ENCODE peak calls at places on chromosomes 11 and 22, in seven cellular contexts. D, A, K, T, V, Z and R are unnamed samples.

GRCh38 chr11:88555018-88555828 is 217.7 kb upstream of the CTSC start:
- DNase-seq in D (peak), A (peak), K (peak), T (no peak), V (peak), Z (no peak), R (no peak)

GRCh38 chr11:69209936-69210659 is 54.4 kb downstream of the SMIM38 start:
- DNase-seq in D (no peak), A (peak), K (no peak), T (no peak), V (no peak), Z (no peak), R (no peak)

GRCh38 chr11:64897381-64898075 is 19.1 kb upstream of the EHD1 start:
- DNase-seq in D (no peak), A (no peak), K (no peak), T (no peak), V (no peak), Z (no peak), R (no peak)

GRCh38 chr22:43274595-43275240 is 68.5 kb downstream of the SCUBE1 start:
- DNase-seq in D (no peak), A (no peak), K (no peak), T (no peak), V (no peak), Z (no peak), R (no peak)

GRCh38 chr22:20239063-20239950 is 28.8 kb downstream of the RTN4R start:
- DNase-seq in D (no peak), A (no peak), K (no peak), T (no peak), V (no peak), Z (peak), R (no peak)

GRCh38 chr22:48959496-48959895 is 868.2 kb downstream of the BRD1 start:
- DNase-seq in D (no peak), A (peak), K (no peak), T (no peak), V (no peak), Z (no peak), R (no peak)

GRCh38 chr11:122439911-122440782 is 215.4 kb upstream of the UBASH3B start:
- DNase-seq in D (no peak), A (no peak), K (no peak), T (no peak), V (no peak), Z (peak), R (peak)

GRCh38 chr11:47248304-47248663 is 330 bp downstream of the ACP2 start:
- DNase-seq in D (no peak), A (no peak), K (no peak), T (peak), V (no peak), Z (no peak), R (no peak)

GRCh38 chr11:92829121-92829520 is 140.3 kb upstream of the MTNR1B start:
- DNase-seq in D (no peak), A (no peak), K (no peak), T (no peak), V (no peak), Z (no peak), R (no peak)

GRCh38 chr22:39120983-39121382 is 23.9 kb downstream of the APOBEC3H start:
- DNase-seq in D (no peak), A (no peak), K (no peak), T (no peak), V (no peak), Z (no peak), R (no peak)

GRCh38 chr11:34549271-34549670 is 35.7 kb upstream of the ELF5 start:
- DNase-seq in D (no peak), A (no peak), K (no peak), T (no peak), V (no peak), Z (no peak), R (peak)

GRCh38 chr11:45180158-45180887 is 33.9 kb downstream of the PRDM11 start:
- DNase-seq in D (no peak), A (peak), K (no peak), T (no peak), V (no peak), Z (peak), R (peak)

GRCh38 chr22:48828688-48829087 is 999.0 kb downstream of the BRD1 start:
- DNase-seq in D (no peak), A (no peak), K (no peak), T (no peak), V (no peak), Z (no peak), R (no peak)

GRCh38 chr22:35900483-35901168 is 128.0 kb downstream of the RBFOX2 start:
- DNase-seq in D (no peak), A (peak), K (no peak), T (no peak), V (no peak), Z (no peak), R (no peak)

GRCh38 chr11:13189561-13190435 is 87.8 kb upstream of the BMAL1 start:
- DNase-seq in D (no peak), A (no peak), K (no peak), T (no peak), V (no peak), Z (no peak), R (no peak)

GRCh38 chr11:115500547-115501503 is 3.4 kb downstream of the CADM1 start:
- DNase-seq in D (no peak), A (no peak), K (no peak), T (peak), V (no peak), Z (no peak), R (no peak)

GRCh38 chr11:104165014-104165413 is 1.1 kb upstream of the PDGFD start:
- DNase-seq in D (no peak), A (no peak), K (no peak), T (no peak), V (no peak), Z (no peak), R (no peak)

GRCh38 chr22:42432020-42432596 is at the start of gene NFAM1:
- DNase-seq in D (no peak), A (no peak), K (no peak), T (no peak), V (no peak), Z (peak), R (peak)

GRCh38 chr22:23878219-23878618 is 16.0 kb upstream of the MIF start:
- DNase-seq in D (no peak), A (no peak), K (no peak), T (no peak), V (no peak), Z (no peak), R (peak)

GRCh38 chr11:47296045-47296444 is 26.1 kb downstream of the MADD start:
- DNase-seq in D (no peak), A (no peak), K (no peak), T (no peak), V (no peak), Z (no peak), R (no peak)

GRCh38 chr11:46446343-46446751 is 54.8 kb upstream of the CHRM4 start:
- DNase-seq in D (no peak), A (no peak), K (no peak), T (no peak), V (no peak), Z (no peak), R (no peak)

GRCh38 chr22:47927811-47928210 is 1165.4 kb downstream of the TBC1D22A start:
- DNase-seq in D (no peak), A (no peak), K (no peak), T (no peak), V (no peak), Z (no peak), R (peak)

GRCh38 chr11:114090976-114091375 is 31.5 kb downstream of the ZBTB16 start:
- DNase-seq in D (no peak), A (no peak), K (no peak), T (no peak), V (no peak), Z (no peak), R (no peak)

GRCh38 chr11:70005107-70005818 is 72.9 kb upstream of the ANO1 start:
- DNase-seq in D (no peak), A (peak), K (no peak), T (no peak), V (peak), Z (no peak), R (no peak)

GRCh38 chr11:128964463-128964930 is 21.8 kb upstream of the TP53AIP1 start:
- DNase-seq in D (no peak), A (no peak), K (no peak), T (no peak), V (no peak), Z (no peak), R (no peak)

GRCh38 chr22:23181763-23182288 is 1.5 kb downstream of the BCR start:
- DNase-seq in D (no peak), A (no peak), K (no peak), T (no peak), V (no peak), Z (no peak), R (no peak)

GRCh38 chr22:27719033-27719341 is 82.6 kb downstream of the MN1 start:
- DNase-seq in D (no peak), A (no peak), K (no peak), T (no peak), V (no peak), Z (no peak), R (no peak)

GRCh38 chr11:65315866-65316233 is 1.2 kb downstream of the CDC42EP2 start:
- DNase-seq in D (no peak), A (no peak), K (no peak), T (no peak), V (no peak), Z (no peak), R (no peak)

GRCh38 chr22:22248878-22249277 is 4.3 kb downstream of the VPREB1 start:
- DNase-seq in D (no peak), A (no peak), K (no peak), T (peak), V (no peak), Z (no peak), R (no peak)

GRCh38 chr22:38432264-38432663 is 22.7 kb downstream of the KCNJ4 start:
- DNase-seq in D (no peak), A (no peak), K (no peak), T (no peak), V (no peak), Z (no peak), R (no peak)

GRCh38 chr11:70574725-70575347 is 176.5 kb downstream of the CTTN start:
- DNase-seq in D (no peak), A (no peak), K (no peak), T (no peak), V (no peak), Z (no peak), R (no peak)

GRCh38 chr22:46086577-46087335 is 63.6 kb upstream of the PPARA start:
- DNase-seq in D (no peak), A (no peak), K (peak), T (no peak), V (no peak), Z (peak), R (no peak)
- H3K4me3 ChIP-seq in D (peak), A (peak), K (peak), T (no peak), V (no peak), Z (peak), R (no peak)

GRCh38 chr11:67022961-67023956 is at the start of gene SYT12:
- DNase-seq in D (no peak), A (peak), K (no peak), T (no peak), V (no peak), Z (no peak), R (no peak)

GRCh38 chr11:67025750-67026149 is 2.8 kb downstream of the SYT12 start:
- DNase-seq in D (no peak), A (no peak), K (no peak), T (no peak), V (no peak), Z (no peak), R (no peak)

GRCh38 chr11:67023957-67024353 is 1.0 kb downstream of the SYT12 start:
- DNase-seq in D (no peak), A (no peak), K (no peak), T (no peak), V (no peak), Z (no peak), R (no peak)

GRCh38 chr11:67024966-67025365 is 2.0 kb downstream of the SYT12 start:
- DNase-seq in D (no peak), A (no peak), K (no peak), T (no peak), V (no peak), Z (no peak), R (no peak)

DNA sequence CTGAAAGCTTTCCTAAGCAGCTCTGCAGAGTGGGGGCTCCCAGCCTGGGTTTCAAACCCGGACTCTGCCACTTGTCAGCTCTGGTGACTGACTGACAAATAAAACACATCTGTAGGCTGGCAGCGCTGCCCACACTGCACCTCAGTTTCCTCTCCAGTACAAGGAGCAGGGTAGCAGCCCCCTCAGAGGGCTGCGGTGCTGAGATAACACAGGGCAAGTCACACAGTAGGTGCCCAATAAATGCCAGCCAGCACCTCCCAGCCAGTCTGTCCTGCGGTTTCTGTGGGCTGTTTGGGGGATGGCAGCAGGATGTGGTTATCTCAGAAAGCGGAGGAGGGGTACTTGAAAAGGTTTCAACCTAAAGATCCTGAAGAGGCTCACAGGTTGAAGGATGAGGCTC is 1.5 kb downstream of the SYT12 start:
- DNase-seq in D (no peak), A (no peak), K (no peak), T (peak), V (no peak), Z (no peak), R (no peak)
- H3K4me3 ChIP-seq in D (no peak), A (no peak), K (no peak), T (no peak), V (no peak), Z (no peak), R (no peak)

GRCh38 chr11:79206951-79207350 is 233.9 kb downstream of the TENM4 start:
- DNase-seq in D (no peak), A (no peak), K (no peak), T (no peak), V (no peak), Z (no peak), R (no peak)

GRCh38 chr11:79209540-79210266 is 231.1 kb downstream of the TENM4 start:
- DNase-seq in D (peak), A (no peak), K (peak), T (no peak), V (no peak), Z (peak), R (peak)

GRCh38 chr11:79205786-79206185 is 235.0 kb downstream of the TENM4 start:
- DNase-seq in D (no peak), A (no peak), K (no peak), T (no peak), V (no peak), Z (no peak), R (no peak)

GRCh38 chr11:79212711-79213110 is 228.1 kb downstream of the TENM4 start:
- DNase-seq in D (no peak), A (no peak), K (no peak), T (no peak), V (no peak), Z (no peak), R (no peak)

GRCh38 chr11:79208126-79208525 is 232.7 kb downstream of the TENM4 start:
- DNase-seq in D (no peak), A (no peak), K (no peak), T (no peak), V (no peak), Z (no peak), R (no peak)
- H3K4me3 ChIP-seq in D (no peak), A (no peak), K (no peak), T (no peak), V (no peak), Z (no peak), R (no peak)

DNA sequence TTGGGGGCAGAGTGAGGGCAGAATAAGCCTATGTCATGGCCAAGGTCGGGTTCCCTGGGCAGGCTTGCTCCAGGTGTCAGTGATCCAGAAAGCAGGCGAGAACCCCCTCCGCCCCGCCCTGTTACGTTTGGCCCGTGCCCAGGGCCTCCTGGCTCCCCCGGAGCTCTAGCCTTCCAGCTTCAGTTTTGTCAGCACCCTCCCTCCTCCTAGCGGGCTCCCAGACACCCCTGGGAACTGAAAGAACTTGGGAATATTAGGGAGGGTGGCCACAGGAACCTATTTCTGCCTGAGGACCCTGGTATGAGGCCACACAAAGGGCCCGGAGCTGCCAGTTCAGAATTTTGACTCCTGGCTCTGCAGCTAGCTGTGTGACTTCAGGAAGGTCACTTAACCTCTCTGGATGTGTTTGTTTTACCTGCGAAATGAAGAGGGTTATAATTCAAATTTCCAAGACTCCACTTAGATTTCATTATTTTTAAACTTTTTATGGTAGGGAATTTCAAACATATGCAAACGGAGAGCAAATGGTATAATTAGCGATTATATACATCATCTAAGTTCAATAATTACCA is 1.2 kb downstream of the TUBA8 start:
- DNase-seq in D (no peak), A (no peak), K (no peak), T (no peak), V (no peak), Z (peak), R (peak)
- H3K4me3 ChIP-seq in D (no peak), A (no peak), K (no peak), T (no peak), V (no peak), Z (peak), R (no peak)

GRCh38 chr22:26663374-26663923 is 6.1 kb downstream of the MIAT start:
- DNase-seq in D (no peak), A (no peak), K (no peak), T (peak), V (no peak), Z (no peak), R (no peak)

GRCh38 chr22:26666035-26666338 is 8.6 kb downstream of the MIAT start:
- DNase-seq in D (no peak), A (no peak), K (no peak), T (no peak), V (no peak), Z (no peak), R (no peak)

GRCh38 chr22:26669060-26669481 is 11.7 kb downstream of the MIAT start:
- DNase-seq in D (peak), A (peak), K (no peak), T (peak), V (no peak), Z (no peak), R (no peak)

GRCh38 chr22:26670459-26670858 is 13.1 kb downstream of the MIAT start:
- DNase-seq in D (no peak), A (no peak), K (no peak), T (no peak), V (no peak), Z (no peak), R (no peak)

DNA sequence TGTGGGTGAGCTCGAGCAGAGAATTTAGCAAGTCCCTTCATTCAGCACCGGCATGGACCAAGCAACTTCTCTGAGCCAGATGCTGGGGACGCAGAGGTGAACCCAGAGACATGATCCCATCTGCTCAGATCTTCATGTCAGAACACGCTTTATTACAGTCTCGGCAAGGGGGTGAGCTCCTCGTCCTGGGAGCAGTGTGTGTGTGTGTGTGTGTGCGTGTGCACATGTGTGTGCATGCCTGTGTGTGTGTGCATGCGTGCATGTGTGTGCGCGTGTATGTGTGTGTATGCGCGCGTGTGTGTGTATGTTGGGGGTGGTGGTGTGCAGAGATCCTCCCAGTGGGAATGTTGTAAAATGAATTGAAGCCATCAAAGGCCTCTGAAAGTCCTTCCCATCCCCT is 9.8 kb downstream of the MIAT start:
- DNase-seq in D (no peak), A (no peak), K (no peak), T (no peak), V (no peak), Z (no peak), R (no peak)
- H3K4me3 ChIP-seq in D (no peak), A (no peak), K (no peak), T (no peak), V (no peak), Z (no peak), R (no peak)

DNA sequence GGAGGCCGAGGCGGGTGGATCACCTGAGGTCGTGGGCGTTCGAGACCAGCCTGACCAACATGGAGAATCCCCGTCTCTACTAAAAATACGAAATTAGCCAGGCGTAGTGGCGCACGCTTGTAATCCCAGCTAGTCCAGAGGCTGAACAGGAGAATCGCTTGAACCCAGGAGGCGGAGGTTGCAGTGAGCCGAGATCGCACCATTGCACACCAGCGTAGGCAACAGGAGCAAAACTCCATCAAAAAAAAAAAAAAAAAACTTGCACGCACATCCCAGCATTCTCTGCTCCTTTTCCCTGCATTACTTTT is 934 bp upstream of the ATL3 start:
- DNase-seq in D (no peak), A (no peak), K (no peak), T (no peak), V (no peak), Z (no peak), R (no peak)
- H3K4me3 ChIP-seq in D (no peak), A (no peak), K (no peak), T (peak), V (no peak), Z (peak), R (no peak)